ENCODE peak calls at places on chromosomes 12 and 14, in four cellular contexts. Z is psoas muscle, G is HFF-Myc, H is AG09309. L is an unnamed sample.

GRCh38 chr12:130504836-130505175 is 167.1 kb downstream of the PIWIL1 start:
- DNase-seq in G (no peak), Z (no peak), H (no peak), L (no peak)

GRCh38 chr14:101248056-101248725 is 313.1 kb upstream of the DIO3 start:
- DNase-seq in H (no peak), Z (peak; percentile 4), G (no peak), L (no peak)

GRCh38 chr14:27730204-27730603 is 1036.4 kb upstream of the FOXG1 start:
- DNase-seq in G (no peak), Z (no peak), H (no peak), L (no peak)

GRCh38 chr12:2719405-2719804 is 75.4 kb upstream of the FKBP4 start:
- DNase-seq in Z (no peak), H (no peak), G (no peak), L (no peak)

GRCh38 chr14:61409782-61410181 is 88.4 kb downstream of the PRKCH start:
- DNase-seq in G (no peak), Z (no peak), H (no peak), L (no peak)

GRCh38 chr12:57735198-57735855 is 3.2 kb downstream of the AGAP2 start:
- DNase-seq in Z (no peak), H (no peak), G (no peak), L (no peak)

GRCh38 chr14:104866451-104867370 is 1.6 kb downstream of the CEP170B start:
- DNase-seq in G (no peak), H (no peak), Z (no peak), L (no peak)

GRCh38 chr12:69641546-69641945 is 30.8 kb upstream of the LRRC10 start:
- DNase-seq in Z (no peak), G (no peak), H (no peak), L (no peak)

GRCh38 chr14:77086017-77086727 is 11.9 kb upstream of the CIPC start:
- DNase-seq in Z (no peak), H (no peak), G (no peak), L (no peak)

GRCh38 chr12:1837541-1838206 is 17.3 kb downstream of the LRTM2 start:
- DNase-seq in Z (no peak), H (no peak), G (no peak), L (no peak)

GRCh38 chr14:34460841-34461240 is 1.2 kb downstream of the SPTSSA start:
- DNase-seq in H (no peak), Z (no peak), G (no peak), L (no peak)

GRCh38 chr14:78405071-78405856 is 235.1 kb downstream of the NRXN3 start:
- DNase-seq in Z (no peak), G (no peak), H (no peak), L (no peak)

GRCh38 chr12:71947645-71948105 is 9.0 kb downstream of the TPH2 start:
- DNase-seq in G (no peak), Z (no peak), H (no peak), L (peak; percentile 72)

GRCh38 chr12:123389560-123390351 is 5.8 kb downstream of the KMT5A start:
- DNase-seq in G (no peak), Z (peak; percentile 43), H (no peak), L (no peak)

GRCh38 chr12:122182887-122183587 is at the start of gene LRRC43:
- DNase-seq in G (no peak), H (no peak), Z (peak; percentile 34), L (no peak)

GRCh38 chr12:111404362-111405148 is 1.2 kb upstream of the SH2B3 start:
- DNase-seq in Z (no peak), G (no peak), H (no peak), L (peak; percentile 87)

GRCh38 chr12:95633049-95633545 is 81.8 kb upstream of the USP44 start:
- DNase-seq in Z (peak; percentile 56), G (no peak), H (peak; percentile 84), L (peak; percentile 94)

GRCh38 chr12:111368291-111368683 is 608 bp downstream of the PHETA1 start:
- DNase-seq in H (no peak), Z (peak; percentile 30), G (no peak), L (no peak)

GRCh38 chr12:66388512-66388911 is 86.2 kb downstream of the HELB start:
- DNase-seq in H (no peak), Z (no peak), G (no peak), L (no peak)

GRCh38 chr12:103877934-103878510 is 37.0 kb upstream of the NT5DC3 start:
- DNase-seq in G (peak; percentile 60), Z (peak; percentile 18), H (no peak), L (no peak)

GRCh38 chr12:122871851-122872785 is 23.8 kb downstream of the VPS37B start:
- DNase-seq in Z (no peak), G (no peak), H (no peak), L (no peak)

GRCh38 chr12:69966409-69966808 is 141.4 kb downstream of the MYRFL start:
- DNase-seq in H (no peak), G (peak; percentile 65), Z (peak; percentile 52), L (peak; percentile 63)

GRCh38 chr12:98939350-98939749 is 294.3 kb downstream of the APAF1 start:
- DNase-seq in H (peak; percentile 46), Z (no peak), G (peak; percentile 2), L (no peak)

GRCh38 chr14:68084256-68084655 is 264.7 kb downstream of the RAD51B start:
- DNase-seq in Z (no peak), H (no peak), G (no peak), L (no peak)

GRCh38 chr12:124916370-124917134 is 2.1 kb upstream of the UBC start:
- DNase-seq in Z (peak; percentile 73), H (peak; percentile 77), G (peak; percentile 85), L (peak; percentile 85)

GRCh38 chr12:49868952-49869815 is 26.3 kb upstream of the BCDIN3D start:
- DNase-seq in H (peak; percentile 87), G (peak; percentile 65), Z (peak; percentile 86), L (no peak)

GRCh38 chr14:68392393-68393085 is 400.3 kb downstream of the ZFP36L1 start:
- DNase-seq in H (no peak), Z (peak; percentile 48), G (no peak), L (no peak)

GRCh38 chr14:54568821-54569591 is 2.1 kb downstream of the SAMD4A start:
- DNase-seq in H (no peak), G (no peak), Z (no peak), L (no peak)

GRCh38 chr12:53098354-53098981 is 1.0 kb downstream of the IGFBP6 start:
- DNase-seq in Z (peak; percentile 60), G (no peak), H (no peak), L (no peak)

GRCh38 chr12:96108321-96108720 is 72.9 kb upstream of the LTA4H start:
- DNase-seq in Z (peak; percentile 38), G (no peak), H (no peak), L (no peak)

GRCh38 chr14:71454513-71455332 is 477.5 kb upstream of the RGS6 start:
- DNase-seq in Z (no peak), H (no peak), G (no peak), L (no peak)

GRCh38 chr14:50937325-50937724 is 7.0 kb downstream of the PYGL start:
- DNase-seq in G (no peak), H (no peak), Z (no peak), L (no peak)

GRCh38 chr12:24066865-24067264 is 117.4 kb upstream of the SOX5 start:
- DNase-seq in H (peak; percentile 46), Z (no peak), G (no peak), L (no peak)

GRCh38 chr14:100905166-100905565 is 1.6 kb upstream of the RTL1 start:
- DNase-seq in Z (no peak), H (no peak), G (no peak), L (no peak)

GRCh38 chr12:14618990-14619389 is 51.3 kb upstream of the PLBD1 start:
- DNase-seq in Z (no peak), G (no peak), H (no peak), L (no peak)

GRCh38 chr12:107033758-107034739 is 47.1 kb upstream of the MTERF2 start:
- DNase-seq in Z (no peak), H (no peak), G (no peak), L (no peak)

DNA sequence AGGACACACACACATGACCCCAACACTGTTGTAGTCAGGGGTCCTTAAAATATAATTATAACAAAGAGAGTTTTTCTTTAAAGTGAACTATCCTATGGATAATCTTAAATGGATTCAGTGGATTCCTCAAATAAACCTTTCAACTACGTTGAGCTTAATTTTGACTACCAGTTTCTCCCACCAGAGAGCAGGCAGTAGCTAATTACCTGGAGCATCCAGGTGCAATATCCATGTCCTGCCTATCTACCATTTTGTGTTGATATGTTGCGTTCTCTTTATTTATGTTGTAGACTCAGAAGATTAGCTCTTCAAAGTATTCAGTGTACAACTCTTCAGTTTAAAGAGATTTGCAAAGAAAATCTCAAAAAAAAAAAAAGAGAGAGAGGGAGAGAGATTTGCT is 127.2 kb upstream of the GZMB start:
- DNase-seq in Z (no peak), H (no peak), G (no peak), L (no peak)
- TF ChIP-seq CTCF in Z (no peak), H (no peak), G (no peak), L (no peak)

GRCh38 chr14:69625299-69626131 is 14.1 kb downstream of the SUSD6 start:
- DNase-seq in H (no peak), Z (peak; percentile 52), G (no peak), L (no peak)
- H3K4me3 ChIP-seq in H (no peak overlapping the region), Z (no peak overlapping the region), G (no peak overlapping the region), L (peak overlapping the region; percentile 19)

DNA sequence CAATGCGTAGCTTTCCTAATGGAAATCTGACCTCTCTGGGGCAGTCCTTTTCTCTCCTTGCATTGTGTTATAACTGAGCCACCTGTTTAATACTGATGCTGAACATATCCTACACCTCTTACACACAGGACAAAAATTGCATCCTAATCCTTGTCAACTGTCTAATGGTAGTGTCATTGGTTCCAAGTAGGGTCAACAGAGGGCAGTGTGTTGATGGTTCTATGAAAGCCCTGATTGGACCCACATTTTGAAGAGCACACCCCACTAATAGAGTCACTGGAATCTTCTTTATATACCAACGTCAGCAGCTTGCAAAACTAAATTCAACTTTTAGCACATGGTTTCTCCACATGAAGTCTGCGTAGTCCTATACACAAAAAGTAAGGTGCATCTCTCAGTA is 148.2 kb downstream of the SLC25A21 start:
- DNase-seq in G (no peak), H (no peak), Z (no peak), L (no peak)
- TF ChIP-seq CTCF in G (no peak), H (no peak), Z (no peak), L (peak; percentile 35)

GRCh38 chr14:95502381-95502950 is 14.0 kb downstream of the SYNE3 start:
- DNase-seq in G (no peak), H (no peak), Z (no peak), L (no peak)

GRCh38 chr14:95507701-95508103 is 8.7 kb downstream of the SYNE3 start:
- DNase-seq in G (peak; percentile 72), Z (peak; percentile 45), H (no peak), L (no peak)

GRCh38 chr14:95503365-95504134 is 12.9 kb downstream of the SYNE3 start:
- DNase-seq in G (no peak), Z (no peak), H (no peak), L (no peak)

GRCh38 chr14:95504135-95505029 is 12.1 kb downstream of the SYNE3 start:
- DNase-seq in G (no peak), H (no peak), Z (no peak), L (no peak)

GRCh38 chr14:95505030-95505589 is 11.3 kb downstream of the SYNE3 start:
- DNase-seq in H (no peak), Z (no peak), G (no peak), L (no peak)
- H3K4me3 ChIP-seq in H (no peak overlapping the region), Z (no peak overlapping the region), G (no peak overlapping the region), L (no peak overlapping the region)

GRCh38 chr12:128823916-128824839 is at the start of gene SLC15A4:
- DNase-seq in Z (peak; percentile 98), G (no peak), H (peak; percentile 55), L (peak; percentile 35)
- TF ChIP-seq CTCF in Z (no peak), G (no peak), H (peak; percentile 30), L (peak; percentile 41)